ENCODE peak calls at places on chromosomes 2 and 18, in five cellular contexts. F is LoVo, K is T-cell, M is foreskin fibroblast, D is mesendoderm. Z is an unnamed sample.

GRCh38 chr2:201482543-201482942 is 31.0 kb downstream of the STRADB start:
- DNase-seq in M (no peak), D (no peak), K (no peak), F (no peak), Z (no peak)

GRCh38 chr18:36499938-36500337 is 202.4 kb downstream of the FHOD3 start:
- DNase-seq in D (peak; percentile 24), K (no peak), F (no peak), M (no peak), Z (no peak)

GRCh38 chr2:118845005-118845842 is 2.2 kb downstream of the EN1 start:
- DNase-seq in F (no peak), D (peak; percentile 45), M (no peak), K (no peak), Z (no peak)

GRCh38 chr2:101356486-101356885 is 30.8 kb downstream of the CREG2 start:
- DNase-seq in M (peak; percentile 24), K (no peak), D (no peak), F (no peak), Z (no peak)

GRCh38 chr2:86020984-86021383 is 84.7 kb downstream of the POLR1A start:
- DNase-seq in D (no peak), K (no peak), M (peak; percentile 70), F (no peak), Z (no peak)

GRCh38 chr18:79645291-79645983 is 34.2 kb upstream of the CTDP1 start:
- DNase-seq in F (no peak), M (no peak), K (no peak), D (no peak), Z (no peak)

GRCh38 chr2:188677182-188677581 is 297.0 kb upstream of the COL3A1 start:
- DNase-seq in K (no peak), F (no peak), D (no peak), M (peak; percentile 20), Z (no peak)

GRCh38 chr2:85760371-85760770 is 6.6 kb downstream of the ATOH8 start:
- DNase-seq in F (no peak), K (no peak), D (no peak), M (no peak), Z (peak; percentile 64)

GRCh38 chr2:171318463-171318934 is 115.3 kb downstream of the METTL8 start:
- DNase-seq in F (no peak), D (peak; percentile 77), K (no peak), M (peak; percentile 20), Z (no peak)

GRCh38 chr18:73563345-73563744 is 584.3 kb downstream of the FBXO15 start:
- DNase-seq in F (no peak), D (no peak), M (peak; percentile 88), K (no peak), Z (no peak)

GRCh38 chr2:231483398-231484329 is 19.4 kb upstream of the NCL start:
- DNase-seq in D (no peak), K (peak; percentile 50), F (no peak), M (peak; percentile 39), Z (peak; percentile 45)